ENCODE peak calls at places on chromosomes 1 and 21, in five cellular contexts. One of them, this sample, is unnamed.

GRCh38 chr1:119549719-119550141 is 42.7 kb downstream of the HSD3B1 start:
- DNase-seq in non-pigmented ciliary epithelial cell: peak; percentile 26
- DNase-seq in T-helper 17 cell: no peak
- DNase-seq in left ventricle myocardium superior: peak; percentile 29
- DNase-seq in activated T-helper 1 cell treated with Interleukin-2 at 50 U/mL for 16 hours: no peak
- DNase-seq in this sample: peak; percentile 69

GRCh38 chr1:216596298-216596947 is 126.8 kb downstream of the ESRRG start:
- DNase-seq in non-pigmented ciliary epithelial cell: no peak
- DNase-seq in T-helper 17 cell: no peak
- DNase-seq in left ventricle myocardium superior: no peak
- DNase-seq in activated T-helper 1 cell treated with Interleukin-2 at 50 U/mL for 16 hours: no peak
- DNase-seq in this sample: no peak

GRCh38 chr1:79375352-79375751 is 368.8 kb upstream of the ADGRL4 start:
- DNase-seq in non-pigmented ciliary epithelial cell: no peak
- DNase-seq in T-helper 17 cell: no peak
- DNase-seq in left ventricle myocardium superior: no peak
- DNase-seq in activated T-helper 1 cell treated with Interleukin-2 at 50 U/mL for 16 hours: no peak
- DNase-seq in this sample: no peak

GRCh38 chr21:21003701-21004100 is 5.5 kb downstream of the NCAM2 start:
- DNase-seq in non-pigmented ciliary epithelial cell: no peak
- DNase-seq in T-helper 17 cell: no peak
- DNase-seq in left ventricle myocardium superior: no peak
- DNase-seq in activated T-helper 1 cell treated with Interleukin-2 at 50 U/mL for 16 hours: no peak
- DNase-seq in this sample: no peak

GRCh38 chr1:109266965-109267364 is 16.0 kb downstream of the PSRC1 start:
- DNase-seq in non-pigmented ciliary epithelial cell: no peak
- DNase-seq in T-helper 17 cell: no peak
- DNase-seq in left ventricle myocardium superior: no peak
- DNase-seq in activated T-helper 1 cell treated with Interleukin-2 at 50 U/mL for 16 hours: no peak
- DNase-seq in this sample: no peak

GRCh38 chr21:31732891-31733520 is 1.1 kb upstream of the SCAF4 start:
- DNase-seq in non-pigmented ciliary epithelial cell: no peak
- DNase-seq in T-helper 17 cell: no peak
- DNase-seq in left ventricle myocardium superior: no peak
- DNase-seq in activated T-helper 1 cell treated with Interleukin-2 at 50 U/mL for 16 hours: peak; percentile 1
- DNase-seq in this sample: no peak

GRCh38 chr1:31605908-31606427 is 11.5 kb upstream of the HCRTR1 start:
- DNase-seq in non-pigmented ciliary epithelial cell: peak; percentile 51
- DNase-seq in T-helper 17 cell: no peak
- DNase-seq in left ventricle myocardium superior: no peak
- DNase-seq in activated T-helper 1 cell treated with Interleukin-2 at 50 U/mL for 16 hours: no peak
- DNase-seq in this sample: no peak

GRCh38 chr21:29973258-29973657 is 33.5 kb upstream of the GRIK1 start:
- DNase-seq in non-pigmented ciliary epithelial cell: no peak
- DNase-seq in T-helper 17 cell: no peak
- DNase-seq in left ventricle myocardium superior: no peak
- DNase-seq in activated T-helper 1 cell treated with Interleukin-2 at 50 U/mL for 16 hours: no peak
- DNase-seq in this sample: no peak

GRCh38 chr1:218112862-218113261 is 172.2 kb upstream of the RRP15 start:
- DNase-seq in non-pigmented ciliary epithelial cell: no peak
- DNase-seq in T-helper 17 cell: no peak
- DNase-seq in left ventricle myocardium superior: no peak
- DNase-seq in activated T-helper 1 cell treated with Interleukin-2 at 50 U/mL for 16 hours: no peak
- DNase-seq in this sample: no peak

GRCh38 chr21:46622226-46622625 is 13.2 kb upstream of the PRMT2 start:
- DNase-seq in non-pigmented ciliary epithelial cell: no peak
- DNase-seq in T-helper 17 cell: no peak
- DNase-seq in left ventricle myocardium superior: peak; percentile 56
- DNase-seq in activated T-helper 1 cell treated with Interleukin-2 at 50 U/mL for 16 hours: no peak
- DNase-seq in this sample: no peak

GRCh38 chr1:39926343-39926769 is 24.6 kb upstream of the MYCL start:
- DNase-seq in non-pigmented ciliary epithelial cell: no peak
- DNase-seq in T-helper 17 cell: no peak
- DNase-seq in left ventricle myocardium superior: no peak
- DNase-seq in activated T-helper 1 cell treated with Interleukin-2 at 50 U/mL for 16 hours: no peak
- DNase-seq in this sample: no peak

GRCh38 chr1:185441608-185442007 is 124.6 kb upstream of the IVNS1ABP start:
- DNase-seq in non-pigmented ciliary epithelial cell: peak; percentile 81
- DNase-seq in T-helper 17 cell: no peak
- DNase-seq in left ventricle myocardium superior: no peak
- DNase-seq in activated T-helper 1 cell treated with Interleukin-2 at 50 U/mL for 16 hours: no peak
- DNase-seq in this sample: peak; percentile 80

GRCh38 chr1:204380293-204380831 is 20.6 kb upstream of the PLEKHA6 start:
- DNase-seq in non-pigmented ciliary epithelial cell: no peak
- DNase-seq in T-helper 17 cell: no peak
- DNase-seq in left ventricle myocardium superior: no peak
- DNase-seq in activated T-helper 1 cell treated with Interleukin-2 at 50 U/mL for 16 hours: no peak
- DNase-seq in this sample: no peak

GRCh38 chr1:175506081-175506480 is 237.3 kb downstream of the TNR start:
- DNase-seq in non-pigmented ciliary epithelial cell: no peak
- DNase-seq in T-helper 17 cell: no peak
- DNase-seq in left ventricle myocardium superior: no peak
- DNase-seq in activated T-helper 1 cell treated with Interleukin-2 at 50 U/mL for 16 hours: no peak
- DNase-seq in this sample: no peak

GRCh38 chr1:184802739-184803492 is 48.3 kb upstream of the EDEM3 start:
- DNase-seq in non-pigmented ciliary epithelial cell: no peak
- DNase-seq in T-helper 17 cell: no peak
- DNase-seq in left ventricle myocardium superior: no peak
- DNase-seq in activated T-helper 1 cell treated with Interleukin-2 at 50 U/mL for 16 hours: no peak
- DNase-seq in this sample: no peak

GRCh38 chr1:115655307-115655664 is 13.5 kb downstream of the VANGL1 start:
- DNase-seq in non-pigmented ciliary epithelial cell: no peak
- DNase-seq in T-helper 17 cell: no peak
- DNase-seq in left ventricle myocardium superior: no peak
- DNase-seq in activated T-helper 1 cell treated with Interleukin-2 at 50 U/mL for 16 hours: no peak
- DNase-seq in this sample: no peak

GRCh38 chr1:157932082-157932481 is 61.4 kb upstream of the KIRREL1 start:
- DNase-seq in non-pigmented ciliary epithelial cell: peak; percentile 4
- DNase-seq in T-helper 17 cell: no peak
- DNase-seq in left ventricle myocardium superior: no peak
- DNase-seq in activated T-helper 1 cell treated with Interleukin-2 at 50 U/mL for 16 hours: no peak
- DNase-seq in this sample: no peak

GRCh38 chr1:213899413-213899812 is 88.4 kb upstream of the PROX1 start:
- DNase-seq in non-pigmented ciliary epithelial cell: no peak
- DNase-seq in T-helper 17 cell: no peak
- DNase-seq in left ventricle myocardium superior: no peak
- DNase-seq in activated T-helper 1 cell treated with Interleukin-2 at 50 U/mL for 16 hours: no peak
- DNase-seq in this sample: no peak

GRCh38 chr21:17352937-17353655 is 159.7 kb upstream of the CXADR start:
- DNase-seq in non-pigmented ciliary epithelial cell: no peak
- DNase-seq in T-helper 17 cell: no peak
- DNase-seq in left ventricle myocardium superior: no peak
- DNase-seq in activated T-helper 1 cell treated with Interleukin-2 at 50 U/mL for 16 hours: no peak
- DNase-seq in this sample: no peak

GRCh38 chr1:152141971-152142584 is 16.9 kb downstream of the RPTN start:
- DNase-seq in non-pigmented ciliary epithelial cell: peak; percentile 35
- DNase-seq in T-helper 17 cell: no peak
- DNase-seq in left ventricle myocardium superior: peak; percentile 36
- DNase-seq in activated T-helper 1 cell treated with Interleukin-2 at 50 U/mL for 16 hours: no peak
- DNase-seq in this sample: peak; percentile 64

GRCh38 chr1:39625462-39626273 is 13.8 kb downstream of the HEYL start:
- DNase-seq in non-pigmented ciliary epithelial cell: no peak
- DNase-seq in T-helper 17 cell: no peak
- DNase-seq in left ventricle myocardium superior: peak; percentile 91
- DNase-seq in activated T-helper 1 cell treated with Interleukin-2 at 50 U/mL for 16 hours: no peak
- DNase-seq in this sample: peak; percentile 77

GRCh38 chr1:95572962-95573361 is 339.0 kb downstream of the RWDD3 start:
- DNase-seq in non-pigmented ciliary epithelial cell: no peak
- DNase-seq in T-helper 17 cell: no peak
- DNase-seq in left ventricle myocardium superior: no peak
- DNase-seq in activated T-helper 1 cell treated with Interleukin-2 at 50 U/mL for 16 hours: no peak
- DNase-seq in this sample: no peak

GRCh38 chr1:197471248-197472035 is 203.4 kb downstream of the CRB1 start:
- DNase-seq in non-pigmented ciliary epithelial cell: no peak
- DNase-seq in T-helper 17 cell: no peak
- DNase-seq in left ventricle myocardium superior: no peak
- DNase-seq in activated T-helper 1 cell treated with Interleukin-2 at 50 U/mL for 16 hours: no peak
- DNase-seq in this sample: no peak

GRCh38 chr1:18740617-18741016 is 110.0 kb downstream of the PAX7 start:
- DNase-seq in non-pigmented ciliary epithelial cell: no peak
- DNase-seq in T-helper 17 cell: no peak
- DNase-seq in left ventricle myocardium superior: no peak
- DNase-seq in activated T-helper 1 cell treated with Interleukin-2 at 50 U/mL for 16 hours: no peak
- DNase-seq in this sample: no peak

GRCh38 chr1:112502827-112503226 is 5.9 kb upstream of the WNT2B start:
- DNase-seq in non-pigmented ciliary epithelial cell: no peak
- DNase-seq in T-helper 17 cell: no peak
- DNase-seq in left ventricle myocardium superior: no peak
- DNase-seq in activated T-helper 1 cell treated with Interleukin-2 at 50 U/mL for 16 hours: no peak
- DNase-seq in this sample: no peak

GRCh38 chr21:32426066-32426465 is 13.6 kb downstream of the EVA1C start:
- DNase-seq in non-pigmented ciliary epithelial cell: no peak
- DNase-seq in T-helper 17 cell: no peak
- DNase-seq in left ventricle myocardium superior: no peak
- DNase-seq in activated T-helper 1 cell treated with Interleukin-2 at 50 U/mL for 16 hours: no peak
- DNase-seq in this sample: no peak

GRCh38 chr1:207565546-207566468 is 69.8 kb downstream of the CR1 start:
- DNase-seq in non-pigmented ciliary epithelial cell: no peak
- DNase-seq in T-helper 17 cell: no peak
- DNase-seq in left ventricle myocardium superior: no peak
- DNase-seq in activated T-helper 1 cell treated with Interleukin-2 at 50 U/mL for 16 hours: no peak
- DNase-seq in this sample: no peak

GRCh38 chr1:59705849-59706599 is 108.7 kb upstream of the HOOK1 start:
- DNase-seq in non-pigmented ciliary epithelial cell: peak; percentile 73
- DNase-seq in T-helper 17 cell: no peak
- DNase-seq in left ventricle myocardium superior: no peak
- DNase-seq in activated T-helper 1 cell treated with Interleukin-2 at 50 U/mL for 16 hours: no peak
- DNase-seq in this sample: no peak

GRCh38 chr1:1759456-1760344 is 18.6 kb downstream of the NADK start:
- DNase-seq in non-pigmented ciliary epithelial cell: no peak
- DNase-seq in T-helper 17 cell: no peak
- DNase-seq in left ventricle myocardium superior: no peak
- DNase-seq in activated T-helper 1 cell treated with Interleukin-2 at 50 U/mL for 16 hours: no peak
- DNase-seq in this sample: peak; percentile 28

GRCh38 chr1:216532399-216532798 is 109.2 kb upstream of the USH2A start:
- DNase-seq in non-pigmented ciliary epithelial cell: no peak
- DNase-seq in T-helper 17 cell: no peak
- DNase-seq in left ventricle myocardium superior: no peak
- DNase-seq in activated T-helper 1 cell treated with Interleukin-2 at 50 U/mL for 16 hours: no peak
- DNase-seq in this sample: no peak

GRCh38 chr1:28326980-28327379 is 1.9 kb upstream of the MED18 start:
- DNase-seq in non-pigmented ciliary epithelial cell: no peak
- DNase-seq in T-helper 17 cell: no peak
- DNase-seq in left ventricle myocardium superior: no peak
- DNase-seq in activated T-helper 1 cell treated with Interleukin-2 at 50 U/mL for 16 hours: no peak
- DNase-seq in this sample: no peak

GRCh38 chr1:64493864-64494263 is 23.9 kb downstream of the CACHD1 start:
- DNase-seq in non-pigmented ciliary epithelial cell: no peak
- DNase-seq in T-helper 17 cell: no peak
- DNase-seq in left ventricle myocardium superior: no peak
- DNase-seq in activated T-helper 1 cell treated with Interleukin-2 at 50 U/mL for 16 hours: no peak
- DNase-seq in this sample: no peak

GRCh38 chr1:18422076-18422777 is 58.5 kb upstream of the KLHDC7A start:
- DNase-seq in non-pigmented ciliary epithelial cell: no peak
- DNase-seq in T-helper 17 cell: no peak
- DNase-seq in left ventricle myocardium superior: no peak
- DNase-seq in activated T-helper 1 cell treated with Interleukin-2 at 50 U/mL for 16 hours: no peak
- DNase-seq in this sample: no peak

GRCh38 chr1:115764541-115764940 is 4.0 kb downstream of the CASQ2 start:
- DNase-seq in non-pigmented ciliary epithelial cell: no peak
- DNase-seq in T-helper 17 cell: no peak
- DNase-seq in left ventricle myocardium superior: peak; percentile 37
- DNase-seq in activated T-helper 1 cell treated with Interleukin-2 at 50 U/mL for 16 hours: no peak
- DNase-seq in this sample: no peak

GRCh38 chr1:168342572-168343280 is 62.0 kb downstream of the TBX19 start:
- DNase-seq in non-pigmented ciliary epithelial cell: peak; percentile 77
- DNase-seq in T-helper 17 cell: peak; percentile 74
- DNase-seq in left ventricle myocardium superior: peak; percentile 88
- DNase-seq in activated T-helper 1 cell treated with Interleukin-2 at 50 U/mL for 16 hours: peak; percentile 80
- DNase-seq in this sample: peak; percentile 83

GRCh38 chr1:64923294-64923718 is 43.0 kb downstream of the JAK1 start:
- DNase-seq in non-pigmented ciliary epithelial cell: no peak
- DNase-seq in T-helper 17 cell: no peak
- DNase-seq in left ventricle myocardium superior: no peak
- DNase-seq in activated T-helper 1 cell treated with Interleukin-2 at 50 U/mL for 16 hours: no peak
- DNase-seq in this sample: no peak

This sample was measured in adrenal gland.